ENCODE peak calls at places on chromosomes 1 and 21, in seven cellular contexts. F, I, N, J, H, Q and G are unnamed samples.

GRCh38 chr1:91611498-91611917 is 110.9 kb downstream of the CDC7 start:
- DNase-seq in I (no peak), Q (peak), F (no peak), H (no peak), N (no peak), J (no peak), G (no peak)

GRCh38 chr1:48943826-48944225 is 167.1 kb upstream of the BEND5 start:
- DNase-seq in N (no peak), Q (no peak), J (no peak), H (no peak), I (no peak), F (no peak), G (no peak)

GRCh38 chr1:167635233-167635648 is 5.2 kb downstream of the RCSD1 start:
- DNase-seq in J (no peak), F (no peak), Q (no peak), I (peak), N (peak), H (no peak), G (peak)

GRCh38 chr1:161994153-161994814 is 29.4 kb downstream of the OLFML2B start:
- DNase-seq in J (no peak), H (peak), I (no peak), F (no peak), Q (no peak), N (no peak), G (peak)

GRCh38 chr1:185938396-185938795 is 204.2 kb downstream of the HMCN1 start:
- DNase-seq in J (no peak), Q (no peak), N (peak), H (no peak), I (no peak), F (no peak), G (peak)

GRCh38 chr1:3988431-3988830 is 88.4 kb upstream of the C1orf174 start:
- DNase-seq in F (no peak), N (no peak), I (no peak), J (no peak), H (no peak), Q (no peak), G (no peak)

GRCh38 chr1:209787551-209787950 is 3.2 kb upstream of the C1orf74 start:
- DNase-seq in F (peak), N (no peak), H (peak), Q (no peak), I (no peak), J (peak), G (no peak)

GRCh38 chr1:95518310-95518709 is 284.3 kb downstream of the RWDD3 start:
- DNase-seq in F (no peak), I (no peak), J (no peak), H (no peak), N (no peak), Q (no peak), G (no peak)

GRCh38 chr1:60223370-60223652 is 149.7 kb upstream of the C1orf87 start:
- DNase-seq in Q (peak), J (no peak), N (peak), I (no peak), H (no peak), F (no peak), G (no peak)

GRCh38 chr1:241235236-241235897 is 121.6 kb downstream of the RGS7 start:
- DNase-seq in J (no peak), H (no peak), I (no peak), Q (peak), N (no peak), F (no peak), G (no peak)

GRCh38 chr1:213391445-213391844 is 340.4 kb downstream of the RPS6KC1 start:
- DNase-seq in Q (no peak), J (no peak), H (no peak), I (no peak), N (no peak), F (no peak), G (no peak)

GRCh38 chr1:44276901-44277300 is 63.6 kb downstream of the DMAP1 start:
- DNase-seq in H (no peak), J (no peak), Q (no peak), N (no peak), F (no peak), I (no peak), G (peak)

GRCh38 chr1:212513586-212513985 is 80.9 kb downstream of the NENF start:
- DNase-seq in I (no peak), N (peak), F (no peak), Q (peak), H (no peak), J (peak), G (no peak)

GRCh38 chr1:182126272-182126800 is 64.8 kb upstream of the ZNF648 start:
- DNase-seq in N (no peak), Q (no peak), H (no peak), I (no peak), J (no peak), F (no peak), G (no peak)

GRCh38 chr1:239250353-239251035 is 135.9 kb upstream of the CHRM3 start:
- DNase-seq in H (no peak), Q (no peak), F (no peak), N (no peak), I (no peak), J (no peak), G (no peak)

GRCh38 chr21:45769896-45770295 is 126.4 kb downstream of the PCBP3 start:
- DNase-seq in H (no peak), N (no peak), J (no peak), Q (no peak), F (no peak), I (no peak), G (no peak)

GRCh38 chr1:4638347-4638734 is 16.1 kb upstream of the AJAP1 start:
- DNase-seq in I (no peak), H (no peak), N (no peak), Q (no peak), F (no peak), J (no peak), G (no peak)

GRCh38 chr1:228646717-228647522 is 88.4 kb upstream of the RHOU start:
- DNase-seq in N (peak), F (no peak), H (no peak), I (peak), Q (peak), J (peak), G (peak)

GRCh38 chr1:53359225-53359933 is 31.5 kb upstream of the LRP8 start:
- DNase-seq in Q (no peak), I (no peak), F (no peak), H (no peak), J (no peak), N (no peak), G (no peak)

GRCh38 chr1:92065042-92065441 is 10.2 kb downstream of the SETSIP start:
- DNase-seq in J (no peak), N (no peak), H (no peak), F (no peak), Q (peak), I (no peak), G (no peak)

GRCh38 chr1:91795601-91796389 is 90.2 kb downstream of the TGFBR3 start:
- DNase-seq in J (no peak), H (peak), F (no peak), I (no peak), N (no peak), Q (no peak), G (peak)

GRCh38 chr21:35138665-35139381 is 89.7 kb upstream of the RUNX1 start:
- DNase-seq in F (peak), Q (no peak), H (no peak), N (no peak), J (no peak), I (peak), G (peak)

GRCh38 chr1:212514056-212514614 is 81.4 kb downstream of the NENF start:
- DNase-seq in J (peak), N (peak), I (peak), F (no peak), H (no peak), Q (peak), G (peak)

GRCh38 chr21:43188712-43189151 is 19.9 kb downstream of the CRYAA start:
- DNase-seq in N (no peak), F (peak), J (peak), I (no peak), Q (peak), H (no peak), G (no peak)

GRCh38 chr21:17467829-17468228 is 45.0 kb upstream of the CXADR start:
- DNase-seq in H (no peak), Q (no peak), N (no peak), F (no peak), I (no peak), J (no peak), G (no peak)

GRCh38 chr1:114124644-114125043 is 29.0 kb downstream of the SYT6 start:
- DNase-seq in I (no peak), Q (no peak), F (no peak), J (no peak), H (no peak), N (no peak), G (no peak)

GRCh38 chr1:232574867-232575523 is 54.9 kb downstream of the SIPA1L2 start:
- DNase-seq in H (no peak), Q (no peak), N (no peak), J (no peak), F (no peak), I (no peak), G (no peak)

GRCh38 chr1:175192630-175193338 is at the start of gene KIAA0040:
- DNase-seq in F (peak), Q (peak), J (no peak), H (no peak), N (peak), I (peak), G (peak)

GRCh38 chr1:65939636-65940035 is 146.9 kb downstream of the PDE4B start:
- DNase-seq in F (no peak), N (no peak), J (no peak), I (no peak), H (no peak), Q (no peak), G (peak)

GRCh38 chr21:28357743-28358142 is 634.9 kb downstream of the LTN1 start:
- DNase-seq in N (no peak), H (no peak), I (no peak), F (no peak), Q (no peak), J (no peak), G (peak)

GRCh38 chr21:18369115-18369514 is 34.5 kb downstream of the TMPRSS15 start:
- DNase-seq in H (no peak), J (peak), F (no peak), I (no peak), N (peak), Q (peak), G (peak)